ENCODE peak calls at places on chromosomes 11 and 22, in seven cellular contexts. One of them, this sample, is unnamed.

GRCh38 chr22:11627436-11627797 is 3900.6 kb upstream of the OR11H1 start:
- DNase-seq in fibroblast of lung: no peak
- DNase-seq in myocyte: no peak
- DNase-seq in stimulated activated CD4-positive, alpha-beta T cell treated with anti-CD3 and anti-CD28 coated beads, Interleukin-2, amount 100 ng/mL, for 48 hours: no peak
- DNase-seq in heart left ventricle: no peak
- DNase-seq in stimulated activated CD8-positive, alpha-beta memory T cell treated with anti-CD3 and anti-CD28 coated beads, Interleukin-7, amount 100 ng/mL, for 48 hours: no peak
- DNase-seq in bronchial epithelial cell: no peak
- DNase-seq in this sample: peak

GRCh38 chr11:115724709-115725108 is 220.5 kb upstream of the CADM1 start:
- DNase-seq in fibroblast of lung: no peak
- DNase-seq in stimulated activated CD4-positive, alpha-beta T cell treated with anti-CD3 and anti-CD28 coated beads, Interleukin-2, amount 100 ng/mL, for 48 hours: no peak
- DNase-seq in stimulated activated CD8-positive, alpha-beta memory T cell treated with anti-CD3 and anti-CD28 coated beads, Interleukin-7, amount 100 ng/mL, for 48 hours: no peak
- DNase-seq in myocyte: no peak
- DNase-seq in bronchial epithelial cell: peak
- DNase-seq in heart left ventricle: no peak
- DNase-seq in this sample: no peak

GRCh38 chr11:94751216-94751612 is 16.9 kb upstream of the AMOTL1 start:
- DNase-seq in myocyte: no peak
- DNase-seq in stimulated activated CD4-positive, alpha-beta T cell treated with anti-CD3 and anti-CD28 coated beads, Interleukin-2, amount 100 ng/mL, for 48 hours: no peak
- DNase-seq in heart left ventricle: no peak
- DNase-seq in stimulated activated CD8-positive, alpha-beta memory T cell treated with anti-CD3 and anti-CD28 coated beads, Interleukin-7, amount 100 ng/mL, for 48 hours: no peak
- DNase-seq in fibroblast of lung: no peak
- DNase-seq in bronchial epithelial cell: no peak
- DNase-seq in this sample: no peak

GRCh38 chr11:112334381-112334780 is 73.7 kb upstream of the PLET1 start:
- DNase-seq in fibroblast of lung: no peak
- DNase-seq in myocyte: no peak
- DNase-seq in stimulated activated CD4-positive, alpha-beta T cell treated with anti-CD3 and anti-CD28 coated beads, Interleukin-2, amount 100 ng/mL, for 48 hours: no peak
- DNase-seq in heart left ventricle: no peak
- DNase-seq in bronchial epithelial cell: peak
- DNase-seq in stimulated activated CD8-positive, alpha-beta memory T cell treated with anti-CD3 and anti-CD28 coated beads, Interleukin-7, amount 100 ng/mL, for 48 hours: no peak
- DNase-seq in this sample: peak

GRCh38 chr22:22833059-22833458 is 54.6 kb upstream of the IGLL5 start:
- DNase-seq in heart left ventricle: no peak
- DNase-seq in stimulated activated CD8-positive, alpha-beta memory T cell treated with anti-CD3 and anti-CD28 coated beads, Interleukin-7, amount 100 ng/mL, for 48 hours: no peak
- DNase-seq in stimulated activated CD4-positive, alpha-beta T cell treated with anti-CD3 and anti-CD28 coated beads, Interleukin-2, amount 100 ng/mL, for 48 hours: no peak
- DNase-seq in fibroblast of lung: no peak
- DNase-seq in myocyte: no peak
- DNase-seq in bronchial epithelial cell: no peak
- DNase-seq in this sample: no peak

GRCh38 chr11:130206141-130206540 is 46.6 kb downstream of the ST14 start:
- DNase-seq in stimulated activated CD8-positive, alpha-beta memory T cell treated with anti-CD3 and anti-CD28 coated beads, Interleukin-7, amount 100 ng/mL, for 48 hours: no peak
- DNase-seq in fibroblast of lung: no peak
- DNase-seq in heart left ventricle: no peak
- DNase-seq in bronchial epithelial cell: no peak
- DNase-seq in stimulated activated CD4-positive, alpha-beta T cell treated with anti-CD3 and anti-CD28 coated beads, Interleukin-2, amount 100 ng/mL, for 48 hours: no peak
- DNase-seq in myocyte: no peak
- DNase-seq in this sample: no peak

GRCh38 chr22:45217806-45218205 is 22.9 kb downstream of the KIAA0930 start:
- DNase-seq in bronchial epithelial cell: no peak
- DNase-seq in heart left ventricle: no peak
- DNase-seq in stimulated activated CD4-positive, alpha-beta T cell treated with anti-CD3 and anti-CD28 coated beads, Interleukin-2, amount 100 ng/mL, for 48 hours: no peak
- DNase-seq in fibroblast of lung: no peak
- DNase-seq in myocyte: no peak
- DNase-seq in stimulated activated CD8-positive, alpha-beta memory T cell treated with anti-CD3 and anti-CD28 coated beads, Interleukin-7, amount 100 ng/mL, for 48 hours: no peak
- DNase-seq in this sample: no peak

GRCh38 chr11:44333271-44334218 is 23.6 kb upstream of the ALX4 start:
- DNase-seq in stimulated activated CD8-positive, alpha-beta memory T cell treated with anti-CD3 and anti-CD28 coated beads, Interleukin-7, amount 100 ng/mL, for 48 hours: no peak
- DNase-seq in bronchial epithelial cell: peak
- DNase-seq in heart left ventricle: no peak
- DNase-seq in fibroblast of lung: no peak
- DNase-seq in myocyte: no peak
- DNase-seq in stimulated activated CD4-positive, alpha-beta T cell treated with anti-CD3 and anti-CD28 coated beads, Interleukin-2, amount 100 ng/mL, for 48 hours: no peak
- DNase-seq in this sample: no peak

GRCh38 chr11:79344765-79345164 is 96.1 kb downstream of the TENM4 start:
- DNase-seq in fibroblast of lung: no peak
- DNase-seq in heart left ventricle: no peak
- DNase-seq in stimulated activated CD4-positive, alpha-beta T cell treated with anti-CD3 and anti-CD28 coated beads, Interleukin-2, amount 100 ng/mL, for 48 hours: no peak
- DNase-seq in stimulated activated CD8-positive, alpha-beta memory T cell treated with anti-CD3 and anti-CD28 coated beads, Interleukin-7, amount 100 ng/mL, for 48 hours: no peak
- DNase-seq in bronchial epithelial cell: no peak
- DNase-seq in myocyte: no peak
- DNase-seq in this sample: no peak

GRCh38 chr11:69463892-69464620 is 17.4 kb upstream of the LINC01488 start:
- DNase-seq in fibroblast of lung: no peak
- DNase-seq in myocyte: no peak
- DNase-seq in stimulated activated CD8-positive, alpha-beta memory T cell treated with anti-CD3 and anti-CD28 coated beads, Interleukin-7, amount 100 ng/mL, for 48 hours: no peak
- DNase-seq in heart left ventricle: peak
- DNase-seq in stimulated activated CD4-positive, alpha-beta T cell treated with anti-CD3 and anti-CD28 coated beads, Interleukin-2, amount 100 ng/mL, for 48 hours: no peak
- DNase-seq in bronchial epithelial cell: no peak
- DNase-seq in this sample: no peak

GRCh38 chr11:111766834-111767142 is 599 bp upstream of the PPP2R1B start:
- DNase-seq in bronchial epithelial cell: no peak
- DNase-seq in heart left ventricle: no peak
- DNase-seq in stimulated activated CD4-positive, alpha-beta T cell treated with anti-CD3 and anti-CD28 coated beads, Interleukin-2, amount 100 ng/mL, for 48 hours: no peak
- DNase-seq in myocyte: no peak
- DNase-seq in fibroblast of lung: no peak
- DNase-seq in stimulated activated CD8-positive, alpha-beta memory T cell treated with anti-CD3 and anti-CD28 coated beads, Interleukin-7, amount 100 ng/mL, for 48 hours: no peak
- DNase-seq in this sample: no peak

GRCh38 chr11:67308031-67308866 is 4.9 kb downstream of the SSH3 start:
- DNase-seq in bronchial epithelial cell: no peak
- DNase-seq in myocyte: no peak
- DNase-seq in stimulated activated CD4-positive, alpha-beta T cell treated with anti-CD3 and anti-CD28 coated beads, Interleukin-2, amount 100 ng/mL, for 48 hours: no peak
- DNase-seq in heart left ventricle: no peak
- DNase-seq in stimulated activated CD8-positive, alpha-beta memory T cell treated with anti-CD3 and anti-CD28 coated beads, Interleukin-7, amount 100 ng/mL, for 48 hours: no peak
- DNase-seq in fibroblast of lung: no peak
- DNase-seq in this sample: no peak

GRCh38 chr22:26169312-26170111 is at the start of gene SEZ6L:
- DNase-seq in myocyte: no peak
- DNase-seq in stimulated activated CD4-positive, alpha-beta T cell treated with anti-CD3 and anti-CD28 coated beads, Interleukin-2, amount 100 ng/mL, for 48 hours: no peak
- DNase-seq in heart left ventricle: peak
- DNase-seq in bronchial epithelial cell: no peak
- DNase-seq in stimulated activated CD8-positive, alpha-beta memory T cell treated with anti-CD3 and anti-CD28 coated beads, Interleukin-7, amount 100 ng/mL, for 48 hours: no peak
- DNase-seq in fibroblast of lung: no peak
- DNase-seq in this sample: no peak

GRCh38 chr11:70885721-70886305 is 366.6 kb downstream of the SHANK2 start:
- DNase-seq in fibroblast of lung: no peak
- DNase-seq in bronchial epithelial cell: no peak
- DNase-seq in stimulated activated CD8-positive, alpha-beta memory T cell treated with anti-CD3 and anti-CD28 coated beads, Interleukin-7, amount 100 ng/mL, for 48 hours: no peak
- DNase-seq in heart left ventricle: no peak
- DNase-seq in myocyte: peak
- DNase-seq in stimulated activated CD4-positive, alpha-beta T cell treated with anti-CD3 and anti-CD28 coated beads, Interleukin-2, amount 100 ng/mL, for 48 hours: no peak
- DNase-seq in this sample: no peak

GRCh38 chr11:40241524-40242037 is 1217.9 kb downstream of the LRRC4C start:
- DNase-seq in stimulated activated CD8-positive, alpha-beta memory T cell treated with anti-CD3 and anti-CD28 coated beads, Interleukin-7, amount 100 ng/mL, for 48 hours: no peak
- DNase-seq in heart left ventricle: no peak
- DNase-seq in fibroblast of lung: peak
- DNase-seq in bronchial epithelial cell: no peak
- DNase-seq in myocyte: no peak
- DNase-seq in stimulated activated CD4-positive, alpha-beta T cell treated with anti-CD3 and anti-CD28 coated beads, Interleukin-2, amount 100 ng/mL, for 48 hours: no peak
- DNase-seq in this sample: peak

GRCh38 chr11:60528465-60528864 is 13.3 kb downstream of the MS4A13 start:
- DNase-seq in fibroblast of lung: no peak
- DNase-seq in stimulated activated CD4-positive, alpha-beta T cell treated with anti-CD3 and anti-CD28 coated beads, Interleukin-2, amount 100 ng/mL, for 48 hours: no peak
- DNase-seq in myocyte: no peak
- DNase-seq in bronchial epithelial cell: no peak
- DNase-seq in stimulated activated CD8-positive, alpha-beta memory T cell treated with anti-CD3 and anti-CD28 coated beads, Interleukin-7, amount 100 ng/mL, for 48 hours: no peak
- DNase-seq in heart left ventricle: no peak
- DNase-seq in this sample: no peak

GRCh38 chr11:28964811-28965210 is 856.6 kb downstream of the METTL15 start:
- DNase-seq in stimulated activated CD4-positive, alpha-beta T cell treated with anti-CD3 and anti-CD28 coated beads, Interleukin-2, amount 100 ng/mL, for 48 hours: no peak
- DNase-seq in stimulated activated CD8-positive, alpha-beta memory T cell treated with anti-CD3 and anti-CD28 coated beads, Interleukin-7, amount 100 ng/mL, for 48 hours: no peak
- DNase-seq in bronchial epithelial cell: no peak
- DNase-seq in heart left ventricle: no peak
- DNase-seq in fibroblast of lung: no peak
- DNase-seq in myocyte: no peak
- DNase-seq in this sample: no peak